ENCODE peak calls at places on chromosomes 16 and 17, in ten cellular contexts. One of them, this sample, is unnamed.

GRCh38 chr17:79947351-79948031 is 88.2 kb downstream of the TBC1D16 start:
- DNase-seq in ACHN: no peak
- DNase-seq in stimulated activated CD4-positive, alpha-beta T cell treated with anti-CD3 and anti-CD28 coated beads, Interleukin-12 subunit alpha, Interleukin-12 subunit beta, amount 100 ng/mL, for 4 hours: no peak
- DNase-seq in posterior cingulate gyrus: peak; percentile 85
- DNase-seq in activated CD8-positive, alpha-beta memory T cell treated with anti-CD3 and anti-CD28 coated beads, Interleukin-2, amount 50 U/mL, for 4 hours: no peak
- DNase-seq in activated gamma-delta T cell treated with Interleukin-2 at 50 U/mL for 16 hours: no peak
- DNase-seq in RWPE2: peak; percentile 77
- DNase-seq in activated T-helper 1 cell treated with anti-CD3 and anti-CD28 coated beads, Interleukin-2, amount 50 U/mL, for 16 hours: no peak
- DNase-seq in NCI-H1092 treated with DMSO at 0.1 percent for 48 hours: no peak
- DNase-seq in AG09309: no peak
- DNase-seq in this sample: no peak

GRCh38 chr17:76866774-76867577 is 1.2 kb upstream of the MGAT5B start:
- DNase-seq in ACHN: peak; percentile 76
- DNase-seq in stimulated activated CD4-positive, alpha-beta T cell treated with anti-CD3 and anti-CD28 coated beads, Interleukin-12 subunit alpha, Interleukin-12 subunit beta, amount 100 ng/mL, for 4 hours: no peak
- DNase-seq in posterior cingulate gyrus: no peak
- DNase-seq in activated CD8-positive, alpha-beta memory T cell treated with anti-CD3 and anti-CD28 coated beads, Interleukin-2, amount 50 U/mL, for 4 hours: no peak
- DNase-seq in activated gamma-delta T cell treated with Interleukin-2 at 50 U/mL for 16 hours: no peak
- DNase-seq in RWPE2: no peak
- DNase-seq in activated T-helper 1 cell treated with anti-CD3 and anti-CD28 coated beads, Interleukin-2, amount 50 U/mL, for 16 hours: no peak
- DNase-seq in NCI-H1092 treated with DMSO at 0.1 percent for 48 hours: peak; percentile 18
- DNase-seq in AG09309: no peak
- DNase-seq in this sample: no peak

GRCh38 chr17:28737770-28738679 is 5.8 kb upstream of the TRAF4 start:
- DNase-seq in ACHN: no peak
- DNase-seq in stimulated activated CD4-positive, alpha-beta T cell treated with anti-CD3 and anti-CD28 coated beads, Interleukin-12 subunit alpha, Interleukin-12 subunit beta, amount 100 ng/mL, for 4 hours: no peak
- DNase-seq in posterior cingulate gyrus: no peak
- DNase-seq in activated CD8-positive, alpha-beta memory T cell treated with anti-CD3 and anti-CD28 coated beads, Interleukin-2, amount 50 U/mL, for 4 hours: no peak
- DNase-seq in activated gamma-delta T cell treated with Interleukin-2 at 50 U/mL for 16 hours: no peak
- DNase-seq in RWPE2: no peak
- DNase-seq in activated T-helper 1 cell treated with anti-CD3 and anti-CD28 coated beads, Interleukin-2, amount 50 U/mL, for 16 hours: no peak
- DNase-seq in NCI-H1092 treated with DMSO at 0.1 percent for 48 hours: no peak
- DNase-seq in AG09309: no peak
- DNase-seq in this sample: peak; percentile 88

GRCh38 chr16:22353188-22353919 is 21.1 kb downstream of the CDR2 start:
- DNase-seq in ACHN: peak; percentile 91
- DNase-seq in stimulated activated CD4-positive, alpha-beta T cell treated with anti-CD3 and anti-CD28 coated beads, Interleukin-12 subunit alpha, Interleukin-12 subunit beta, amount 100 ng/mL, for 4 hours: no peak
- DNase-seq in posterior cingulate gyrus: no peak
- DNase-seq in activated CD8-positive, alpha-beta memory T cell treated with anti-CD3 and anti-CD28 coated beads, Interleukin-2, amount 50 U/mL, for 4 hours: no peak
- DNase-seq in activated gamma-delta T cell treated with Interleukin-2 at 50 U/mL for 16 hours: no peak
- DNase-seq in RWPE2: no peak
- DNase-seq in activated T-helper 1 cell treated with anti-CD3 and anti-CD28 coated beads, Interleukin-2, amount 50 U/mL, for 16 hours: no peak
- DNase-seq in NCI-H1092 treated with DMSO at 0.1 percent for 48 hours: no peak
- DNase-seq in AG09309: peak; percentile 71
- DNase-seq in this sample: no peak

GRCh38 chr17:40484285-40484972 is 17.0 kb downstream of the TNS4 start:
- DNase-seq in ACHN: no peak
- DNase-seq in stimulated activated CD4-positive, alpha-beta T cell treated with anti-CD3 and anti-CD28 coated beads, Interleukin-12 subunit alpha, Interleukin-12 subunit beta, amount 100 ng/mL, for 4 hours: no peak
- DNase-seq in posterior cingulate gyrus: peak; percentile 54
- DNase-seq in activated CD8-positive, alpha-beta memory T cell treated with anti-CD3 and anti-CD28 coated beads, Interleukin-2, amount 50 U/mL, for 4 hours: no peak
- DNase-seq in activated gamma-delta T cell treated with Interleukin-2 at 50 U/mL for 16 hours: no peak
- DNase-seq in RWPE2: no peak
- DNase-seq in activated T-helper 1 cell treated with anti-CD3 and anti-CD28 coated beads, Interleukin-2, amount 50 U/mL, for 16 hours: no peak
- DNase-seq in NCI-H1092 treated with DMSO at 0.1 percent for 48 hours: no peak
- DNase-seq in AG09309: no peak
- DNase-seq in this sample: no peak

GRCh38 chr16:72898216-72898825 is 149.6 kb downstream of the ZFHX3 start:
- DNase-seq in ACHN: no peak
- DNase-seq in stimulated activated CD4-positive, alpha-beta T cell treated with anti-CD3 and anti-CD28 coated beads, Interleukin-12 subunit alpha, Interleukin-12 subunit beta, amount 100 ng/mL, for 4 hours: no peak
- DNase-seq in posterior cingulate gyrus: no peak
- DNase-seq in activated CD8-positive, alpha-beta memory T cell treated with anti-CD3 and anti-CD28 coated beads, Interleukin-2, amount 50 U/mL, for 4 hours: no peak
- DNase-seq in activated gamma-delta T cell treated with Interleukin-2 at 50 U/mL for 16 hours: no peak
- DNase-seq in RWPE2: no peak
- DNase-seq in activated T-helper 1 cell treated with anti-CD3 and anti-CD28 coated beads, Interleukin-2, amount 50 U/mL, for 16 hours: no peak
- DNase-seq in NCI-H1092 treated with DMSO at 0.1 percent for 48 hours: no peak
- DNase-seq in AG09309: no peak
- DNase-seq in this sample: no peak

GRCh38 chr17:73973881-73974409 is 229.5 kb upstream of the RPL38 start:
- DNase-seq in ACHN: no peak
- DNase-seq in stimulated activated CD4-positive, alpha-beta T cell treated with anti-CD3 and anti-CD28 coated beads, Interleukin-12 subunit alpha, Interleukin-12 subunit beta, amount 100 ng/mL, for 4 hours: no peak
- DNase-seq in posterior cingulate gyrus: peak; percentile 70
- DNase-seq in activated CD8-positive, alpha-beta memory T cell treated with anti-CD3 and anti-CD28 coated beads, Interleukin-2, amount 50 U/mL, for 4 hours: no peak
- DNase-seq in activated gamma-delta T cell treated with Interleukin-2 at 50 U/mL for 16 hours: no peak
- DNase-seq in RWPE2: no peak
- DNase-seq in activated T-helper 1 cell treated with anti-CD3 and anti-CD28 coated beads, Interleukin-2, amount 50 U/mL, for 16 hours: no peak
- DNase-seq in NCI-H1092 treated with DMSO at 0.1 percent for 48 hours: no peak
- DNase-seq in AG09309: no peak
- DNase-seq in this sample: no peak

GRCh38 chr16:642189-643049 is 791 bp downstream of the MCRIP2 start:
- DNase-seq in ACHN: peak; percentile 49
- DNase-seq in stimulated activated CD4-positive, alpha-beta T cell treated with anti-CD3 and anti-CD28 coated beads, Interleukin-12 subunit alpha, Interleukin-12 subunit beta, amount 100 ng/mL, for 4 hours: peak; percentile 46
- DNase-seq in posterior cingulate gyrus: no peak
- DNase-seq in activated CD8-positive, alpha-beta memory T cell treated with anti-CD3 and anti-CD28 coated beads, Interleukin-2, amount 50 U/mL, for 4 hours: peak; percentile 39
- DNase-seq in activated gamma-delta T cell treated with Interleukin-2 at 50 U/mL for 16 hours: no peak
- DNase-seq in RWPE2: no peak
- DNase-seq in activated T-helper 1 cell treated with anti-CD3 and anti-CD28 coated beads, Interleukin-2, amount 50 U/mL, for 16 hours: no peak
- DNase-seq in NCI-H1092 treated with DMSO at 0.1 percent for 48 hours: no peak
- DNase-seq in AG09309: no peak
- DNase-seq in this sample: peak; percentile 87

GRCh38 chr17:2067559-2067958 is 12.7 kb downstream of the HIC1 start:
- DNase-seq in ACHN: no peak
- DNase-seq in stimulated activated CD4-positive, alpha-beta T cell treated with anti-CD3 and anti-CD28 coated beads, Interleukin-12 subunit alpha, Interleukin-12 subunit beta, amount 100 ng/mL, for 4 hours: no peak
- DNase-seq in posterior cingulate gyrus: no peak
- DNase-seq in activated CD8-positive, alpha-beta memory T cell treated with anti-CD3 and anti-CD28 coated beads, Interleukin-2, amount 50 U/mL, for 4 hours: no peak
- DNase-seq in activated gamma-delta T cell treated with Interleukin-2 at 50 U/mL for 16 hours: no peak
- DNase-seq in RWPE2: no peak
- DNase-seq in activated T-helper 1 cell treated with anti-CD3 and anti-CD28 coated beads, Interleukin-2, amount 50 U/mL, for 16 hours: no peak
- DNase-seq in NCI-H1092 treated with DMSO at 0.1 percent for 48 hours: no peak
- DNase-seq in AG09309: no peak
- DNase-seq in this sample: no peak

GRCh38 chr16:73890524-73891500 is 405.8 kb upstream of the PSMD7 start:
- DNase-seq in ACHN: no peak
- DNase-seq in stimulated activated CD4-positive, alpha-beta T cell treated with anti-CD3 and anti-CD28 coated beads, Interleukin-12 subunit alpha, Interleukin-12 subunit beta, amount 100 ng/mL, for 4 hours: no peak
- DNase-seq in posterior cingulate gyrus: no peak
- DNase-seq in activated CD8-positive, alpha-beta memory T cell treated with anti-CD3 and anti-CD28 coated beads, Interleukin-2, amount 50 U/mL, for 4 hours: no peak
- DNase-seq in activated gamma-delta T cell treated with Interleukin-2 at 50 U/mL for 16 hours: no peak
- DNase-seq in RWPE2: no peak
- DNase-seq in activated T-helper 1 cell treated with anti-CD3 and anti-CD28 coated beads, Interleukin-2, amount 50 U/mL, for 16 hours: no peak
- DNase-seq in NCI-H1092 treated with DMSO at 0.1 percent for 48 hours: no peak
- DNase-seq in AG09309: no peak
- DNase-seq in this sample: no peak

GRCh38 chr16:71474864-71475263 is 12.8 kb upstream of the ZNF23 start:
- DNase-seq in ACHN: peak; percentile 74
- DNase-seq in stimulated activated CD4-positive, alpha-beta T cell treated with anti-CD3 and anti-CD28 coated beads, Interleukin-12 subunit alpha, Interleukin-12 subunit beta, amount 100 ng/mL, for 4 hours: no peak
- DNase-seq in posterior cingulate gyrus: no peak
- DNase-seq in activated CD8-positive, alpha-beta memory T cell treated with anti-CD3 and anti-CD28 coated beads, Interleukin-2, amount 50 U/mL, for 4 hours: no peak
- DNase-seq in activated gamma-delta T cell treated with Interleukin-2 at 50 U/mL for 16 hours: no peak
- DNase-seq in RWPE2: peak; percentile 80
- DNase-seq in activated T-helper 1 cell treated with anti-CD3 and anti-CD28 coated beads, Interleukin-2, amount 50 U/mL, for 16 hours: no peak
- DNase-seq in NCI-H1092 treated with DMSO at 0.1 percent for 48 hours: no peak
- DNase-seq in AG09309: no peak
- DNase-seq in this sample: no peak

GRCh38 chr16:20347666-20348364 is 4.7 kb downstream of the UMOD start:
- DNase-seq in ACHN: no peak
- DNase-seq in stimulated activated CD4-positive, alpha-beta T cell treated with anti-CD3 and anti-CD28 coated beads, Interleukin-12 subunit alpha, Interleukin-12 subunit beta, amount 100 ng/mL, for 4 hours: no peak
- DNase-seq in posterior cingulate gyrus: no peak
- DNase-seq in activated CD8-positive, alpha-beta memory T cell treated with anti-CD3 and anti-CD28 coated beads, Interleukin-2, amount 50 U/mL, for 4 hours: no peak
- DNase-seq in activated gamma-delta T cell treated with Interleukin-2 at 50 U/mL for 16 hours: no peak
- DNase-seq in RWPE2: no peak
- DNase-seq in activated T-helper 1 cell treated with anti-CD3 and anti-CD28 coated beads, Interleukin-2, amount 50 U/mL, for 16 hours: no peak
- DNase-seq in NCI-H1092 treated with DMSO at 0.1 percent for 48 hours: no peak
- DNase-seq in AG09309: no peak
- DNase-seq in this sample: no peak

GRCh38 chr17:21291357-21291756 is 6.8 kb downstream of the MAP2K3 start:
- DNase-seq in ACHN: no peak
- DNase-seq in stimulated activated CD4-positive, alpha-beta T cell treated with anti-CD3 and anti-CD28 coated beads, Interleukin-12 subunit alpha, Interleukin-12 subunit beta, amount 100 ng/mL, for 4 hours: no peak
- DNase-seq in posterior cingulate gyrus: no peak
- DNase-seq in activated CD8-positive, alpha-beta memory T cell treated with anti-CD3 and anti-CD28 coated beads, Interleukin-2, amount 50 U/mL, for 4 hours: no peak
- DNase-seq in activated gamma-delta T cell treated with Interleukin-2 at 50 U/mL for 16 hours: no peak
- DNase-seq in RWPE2: no peak
- DNase-seq in activated T-helper 1 cell treated with anti-CD3 and anti-CD28 coated beads, Interleukin-2, amount 50 U/mL, for 16 hours: no peak
- DNase-seq in NCI-H1092 treated with DMSO at 0.1 percent for 48 hours: no peak
- DNase-seq in AG09309: no peak
- DNase-seq in this sample: no peak

GRCh38 chr16:69514366-69514765 is 51.4 kb upstream of the NFAT5 start:
- DNase-seq in ACHN: no peak
- DNase-seq in stimulated activated CD4-positive, alpha-beta T cell treated with anti-CD3 and anti-CD28 coated beads, Interleukin-12 subunit alpha, Interleukin-12 subunit beta, amount 100 ng/mL, for 4 hours: no peak
- DNase-seq in posterior cingulate gyrus: no peak
- DNase-seq in activated CD8-positive, alpha-beta memory T cell treated with anti-CD3 and anti-CD28 coated beads, Interleukin-2, amount 50 U/mL, for 4 hours: no peak
- DNase-seq in activated gamma-delta T cell treated with Interleukin-2 at 50 U/mL for 16 hours: no peak
- DNase-seq in RWPE2: no peak
- DNase-seq in activated T-helper 1 cell treated with anti-CD3 and anti-CD28 coated beads, Interleukin-2, amount 50 U/mL, for 16 hours: no peak
- DNase-seq in NCI-H1092 treated with DMSO at 0.1 percent for 48 hours: no peak
- DNase-seq in AG09309: no peak
- DNase-seq in this sample: no peak

GRCh38 chr17:50239913-50240312 is 34.4 kb upstream of the TMEM92 start:
- DNase-seq in ACHN: no peak
- DNase-seq in stimulated activated CD4-positive, alpha-beta T cell treated with anti-CD3 and anti-CD28 coated beads, Interleukin-12 subunit alpha, Interleukin-12 subunit beta, amount 100 ng/mL, for 4 hours: no peak
- DNase-seq in posterior cingulate gyrus: no peak
- DNase-seq in activated CD8-positive, alpha-beta memory T cell treated with anti-CD3 and anti-CD28 coated beads, Interleukin-2, amount 50 U/mL, for 4 hours: no peak
- DNase-seq in activated gamma-delta T cell treated with Interleukin-2 at 50 U/mL for 16 hours: no peak
- DNase-seq in RWPE2: no peak
- DNase-seq in activated T-helper 1 cell treated with anti-CD3 and anti-CD28 coated beads, Interleukin-2, amount 50 U/mL, for 16 hours: no peak
- DNase-seq in NCI-H1092 treated with DMSO at 0.1 percent for 48 hours: no peak
- DNase-seq in AG09309: no peak
- DNase-seq in this sample: no peak

GRCh38 chr16:8956265-8957060 is 7.2 kb downstream of the USP7 start:
- DNase-seq in ACHN: no peak
- DNase-seq in stimulated activated CD4-positive, alpha-beta T cell treated with anti-CD3 and anti-CD28 coated beads, Interleukin-12 subunit alpha, Interleukin-12 subunit beta, amount 100 ng/mL, for 4 hours: no peak
- DNase-seq in posterior cingulate gyrus: peak; percentile 62
- DNase-seq in activated CD8-positive, alpha-beta memory T cell treated with anti-CD3 and anti-CD28 coated beads, Interleukin-2, amount 50 U/mL, for 4 hours: no peak
- DNase-seq in activated gamma-delta T cell treated with Interleukin-2 at 50 U/mL for 16 hours: no peak
- DNase-seq in RWPE2: no peak
- DNase-seq in activated T-helper 1 cell treated with anti-CD3 and anti-CD28 coated beads, Interleukin-2, amount 50 U/mL, for 16 hours: no peak
- DNase-seq in NCI-H1092 treated with DMSO at 0.1 percent for 48 hours: no peak
- DNase-seq in AG09309: no peak
- DNase-seq in this sample: no peak